ENCODE peak calls at places on chromosomes 3 and 15, in ten cellular contexts. One of them, this sample, is unnamed.

GRCh38 chr15:62879770-62880169 is 162.8 kb upstream of the TPM1 start:
- DNase-seq in activated CD4-positive, alpha-beta T cell treated with anti-CD3 and anti-CD28 coated beads, Interleukin-2, amount 10 ng/mL, durations not matched to agents 7 days and 5 days: no peak
- DNase-seq in posterior cingulate gyrus: no peak
- DNase-seq in kidney: no peak
- DNase-seq in HT1080: no peak
- DNase-seq in HS-27A: no peak
- DNase-seq in body of pancreas: no peak
- DNase-seq in pons: no peak
- DNase-seq in uterus: no peak
- DNase-seq in skeletal muscle cell: no peak
- DNase-seq in this sample: no peak

GRCh38 chr3:105853801-105854432 is 14.9 kb downstream of the CBLB start:
- DNase-seq in activated CD4-positive, alpha-beta T cell treated with anti-CD3 and anti-CD28 coated beads, Interleukin-2, amount 10 ng/mL, durations not matched to agents 7 days and 5 days: no peak
- DNase-seq in posterior cingulate gyrus: no peak
- DNase-seq in kidney: no peak
- DNase-seq in HT1080: no peak
- DNase-seq in HS-27A: no peak
- DNase-seq in body of pancreas: no peak
- DNase-seq in pons: no peak
- DNase-seq in uterus: no peak
- DNase-seq in skeletal muscle cell: no peak
- DNase-seq in this sample: no peak

GRCh38 chr3:183477801-183478456 is 49.5 kb upstream of the MCF2L2 start:
- DNase-seq in activated CD4-positive, alpha-beta T cell treated with anti-CD3 and anti-CD28 coated beads, Interleukin-2, amount 10 ng/mL, durations not matched to agents 7 days and 5 days: no peak
- DNase-seq in posterior cingulate gyrus: no peak
- DNase-seq in kidney: no peak
- DNase-seq in HT1080: no peak
- DNase-seq in HS-27A: no peak
- DNase-seq in body of pancreas: no peak
- DNase-seq in pons: no peak
- DNase-seq in uterus: no peak
- DNase-seq in skeletal muscle cell: no peak
- DNase-seq in this sample: no peak

GRCh38 chr3:46895204-46895660 is 17.7 kb downstream of the PTH1R start:
- DNase-seq in activated CD4-positive, alpha-beta T cell treated with anti-CD3 and anti-CD28 coated beads, Interleukin-2, amount 10 ng/mL, durations not matched to agents 7 days and 5 days: peak
- DNase-seq in posterior cingulate gyrus: peak
- DNase-seq in kidney: peak
- DNase-seq in HT1080: peak
- DNase-seq in HS-27A: no peak
- DNase-seq in body of pancreas: peak
- DNase-seq in pons: no peak
- DNase-seq in uterus: peak
- DNase-seq in skeletal muscle cell: no peak
- DNase-seq in this sample: no peak

GRCh38 chr15:101181349-101181748 is 70.5 kb downstream of the CHSY1 start:
- DNase-seq in activated CD4-positive, alpha-beta T cell treated with anti-CD3 and anti-CD28 coated beads, Interleukin-2, amount 10 ng/mL, durations not matched to agents 7 days and 5 days: no peak
- DNase-seq in posterior cingulate gyrus: no peak
- DNase-seq in kidney: no peak
- DNase-seq in HT1080: no peak
- DNase-seq in HS-27A: no peak
- DNase-seq in body of pancreas: no peak
- DNase-seq in pons: no peak
- DNase-seq in uterus: no peak
- DNase-seq in skeletal muscle cell: no peak
- DNase-seq in this sample: no peak

GRCh38 chr3:66812126-66812525 is 186.0 kb upstream of the KBTBD8 start:
- DNase-seq in activated CD4-positive, alpha-beta T cell treated with anti-CD3 and anti-CD28 coated beads, Interleukin-2, amount 10 ng/mL, durations not matched to agents 7 days and 5 days: no peak
- DNase-seq in posterior cingulate gyrus: no peak
- DNase-seq in kidney: no peak
- DNase-seq in HT1080: peak
- DNase-seq in HS-27A: no peak
- DNase-seq in body of pancreas: no peak
- DNase-seq in pons: no peak
- DNase-seq in uterus: no peak
- DNase-seq in skeletal muscle cell: no peak
- DNase-seq in this sample: peak

GRCh38 chr3:36904641-36905040 is 40.2 kb downstream of the TRANK1 start:
- DNase-seq in activated CD4-positive, alpha-beta T cell treated with anti-CD3 and anti-CD28 coated beads, Interleukin-2, amount 10 ng/mL, durations not matched to agents 7 days and 5 days: no peak
- DNase-seq in posterior cingulate gyrus: no peak
- DNase-seq in kidney: no peak
- DNase-seq in HT1080: no peak
- DNase-seq in HS-27A: no peak
- DNase-seq in body of pancreas: peak
- DNase-seq in pons: no peak
- DNase-seq in uterus: no peak
- DNase-seq in skeletal muscle cell: no peak
- DNase-seq in this sample: no peak

GRCh38 chr3:168288511-168289268 is 193.0 kb upstream of the GOLIM4 start:
- DNase-seq in activated CD4-positive, alpha-beta T cell treated with anti-CD3 and anti-CD28 coated beads, Interleukin-2, amount 10 ng/mL, durations not matched to agents 7 days and 5 days: no peak
- DNase-seq in posterior cingulate gyrus: no peak
- DNase-seq in kidney: no peak
- DNase-seq in HT1080: no peak
- DNase-seq in HS-27A: no peak
- DNase-seq in body of pancreas: no peak
- DNase-seq in pons: no peak
- DNase-seq in uterus: no peak
- DNase-seq in skeletal muscle cell: no peak
- DNase-seq in this sample: no peak

GRCh38 chr3:190811775-190812480 is 50.6 kb downstream of the GMNC start:
- DNase-seq in activated CD4-positive, alpha-beta T cell treated with anti-CD3 and anti-CD28 coated beads, Interleukin-2, amount 10 ng/mL, durations not matched to agents 7 days and 5 days: peak
- DNase-seq in posterior cingulate gyrus: no peak
- DNase-seq in kidney: no peak
- DNase-seq in HT1080: peak
- DNase-seq in HS-27A: peak
- DNase-seq in body of pancreas: peak
- DNase-seq in pons: peak
- DNase-seq in uterus: no peak
- DNase-seq in skeletal muscle cell: no peak
- DNase-seq in this sample: peak

GRCh38 chr3:17865626-17866025 is 123.2 kb upstream of the TBC1D5 start:
- DNase-seq in activated CD4-positive, alpha-beta T cell treated with anti-CD3 and anti-CD28 coated beads, Interleukin-2, amount 10 ng/mL, durations not matched to agents 7 days and 5 days: no peak
- DNase-seq in posterior cingulate gyrus: no peak
- DNase-seq in kidney: no peak
- DNase-seq in HT1080: no peak
- DNase-seq in HS-27A: no peak
- DNase-seq in body of pancreas: no peak
- DNase-seq in pons: no peak
- DNase-seq in uterus: no peak
- DNase-seq in skeletal muscle cell: no peak
- DNase-seq in this sample: no peak

GRCh38 chr3:51718547-51719412 is 11.9 kb downstream of the GRM2 start:
- DNase-seq in activated CD4-positive, alpha-beta T cell treated with anti-CD3 and anti-CD28 coated beads, Interleukin-2, amount 10 ng/mL, durations not matched to agents 7 days and 5 days: peak
- DNase-seq in posterior cingulate gyrus: no peak
- DNase-seq in kidney: no peak
- DNase-seq in HT1080: peak
- DNase-seq in HS-27A: no peak
- DNase-seq in body of pancreas: peak
- DNase-seq in pons: peak
- DNase-seq in uterus: no peak
- DNase-seq in skeletal muscle cell: no peak
- DNase-seq in this sample: no peak

GRCh38 chr3:71489315-71489761 is 94.2 kb downstream of the FOXP1 start:
- DNase-seq in activated CD4-positive, alpha-beta T cell treated with anti-CD3 and anti-CD28 coated beads, Interleukin-2, amount 10 ng/mL, durations not matched to agents 7 days and 5 days: peak
- DNase-seq in posterior cingulate gyrus: no peak
- DNase-seq in kidney: no peak
- DNase-seq in HT1080: no peak
- DNase-seq in HS-27A: no peak
- DNase-seq in body of pancreas: no peak
- DNase-seq in pons: no peak
- DNase-seq in uterus: no peak
- DNase-seq in skeletal muscle cell: no peak
- DNase-seq in this sample: no peak

This sample was measured in T1000.